ENCODE peak calls at places on chromosomes 3 and 15, in nine cellular contexts. R is retinal pigment epithelial cell; S is GM10248; Z is astrocyte of the spinal cord; C is GM23248; A is AG08396; B is HFFc6; Y is SW480; Q is CD8-positive, alpha-beta T cell. M is an unnamed sample.

GRCh38 chr15:83278191-83278590 is 6.3 kb downstream of the BNC1 start:
- DNase-seq in B (peak), S (no peak), Z (peak), Q (no peak), A (peak), R (no peak), Y (no peak), C (peak), M (peak)

GRCh38 chr3:81726735-81727134 is 34.7 kb downstream of the GBE1 start:
- DNase-seq in B (peak), Y (no peak), C (peak), Q (no peak), Z (peak), A (no peak), S (no peak), R (no peak), M (peak)

GRCh38 chr15:47870956-47871625 is 153.8 kb downstream of the SEMA6D start:
- DNase-seq in C (peak), Z (peak), Y (no peak), R (peak), S (no peak), A (peak), Q (no peak), B (peak), M (peak)

GRCh38 chr15:28130651-28131050 is 31.5 kb upstream of the OCA2 start:
- DNase-seq in A (no peak), C (no peak), R (no peak), B (no peak), Y (no peak), Q (no peak), Z (no peak), S (no peak), M (no peak)

GRCh38 chr3:126305427-126305826 is 51.8 kb downstream of the KLF15 start:
- DNase-seq in A (peak), Q (no peak), B (no peak), R (no peak), S (no peak), Y (no peak), C (peak), Z (no peak), M (no peak)

GRCh38 chr3:122258757-122259371 is 66.2 kb upstream of the CSTA start:
- DNase-seq in S (peak), Y (peak), C (peak), Z (peak), B (peak), R (peak), A (peak), Q (no peak), M (peak)

GRCh38 chr3:69948246-69948862 is 51.2 kb upstream of the SAMMSON start:
- DNase-seq in Q (no peak), S (peak), B (peak), Z (peak), R (no peak), Y (peak), A (peak), C (peak), M (peak)

GRCh38 chr3:151044706-151045105 is 40.8 kb upstream of the MED12L start:
- DNase-seq in Y (no peak), S (no peak), R (no peak), A (no peak), B (peak), Z (peak), C (peak), Q (no peak), M (peak)

GRCh38 chr3:4976109-4976508 is 3.1 kb upstream of the BHLHE40 start:
- DNase-seq in R (no peak), S (no peak), C (peak), Y (peak), Q (no peak), A (no peak), B (peak), Z (peak), M (peak)

GRCh38 chr3:162998205-162998604 is 1501.6 kb downstream of the OTOL1 start:
- DNase-seq in C (peak), R (no peak), B (no peak), S (no peak), A (no peak), Z (no peak), Q (no peak), Y (no peak), M (no peak)

GRCh38 chr3:51684971-51685751 is 14.1 kb downstream of the TEX264 start:
- DNase-seq in R (no peak), Y (no peak), Q (no peak), S (no peak), B (no peak), C (no peak), A (no peak), Z (no peak), M (no peak)

GRCh38 chr15:65833501-65834220 is 35.6 kb upstream of the RAB11A start:
- DNase-seq in S (no peak), R (no peak), A (no peak), B (no peak), C (no peak), Q (no peak), Y (no peak), Z (no peak), M (no peak)

GRCh38 chr3:171901615-171902312 is 58.6 kb downstream of the TMEM212 start:
- DNase-seq in Y (no peak), S (no peak), C (no peak), B (no peak), R (no peak), Z (no peak), A (peak), Q (no peak), M (peak)

GRCh38 chr3:74465652-74466415 is 148.6 kb downstream of the CNTN3 start:
- DNase-seq in C (peak), A (no peak), Q (no peak), Z (no peak), S (no peak), R (no peak), B (peak), Y (no peak), M (peak)

GRCh38 chr15:32909431-32909830 is 191.6 kb downstream of the GREM1 start:
- DNase-seq in C (peak), Q (no peak), S (no peak), B (peak), R (peak), Y (peak), A (no peak), Z (peak), M (peak)

GRCh38 chr3:52513281-52513680 is 18.1 kb downstream of the STAB1 start:
- DNase-seq in C (no peak), A (no peak), S (no peak), Y (no peak), Z (no peak), Q (no peak), R (no peak), B (no peak), M (no peak)

GRCh38 chr3:195873971-195874370 is 34.4 kb downstream of the TNK2 start:
- DNase-seq in R (no peak), Y (peak), S (no peak), B (no peak), C (peak), Z (peak), A (peak), Q (no peak), M (peak)

GRCh38 chr3:153348457-153349137 is 186.6 kb downstream of the RAP2B start:
- DNase-seq in R (no peak), A (no peak), C (peak), Y (peak), S (no peak), Z (peak), B (no peak), Q (no peak), M (peak)

GRCh38 chr3:20043398-20043797 is 3.2 kb downstream of the KAT2B start:
- DNase-seq in R (no peak), Y (no peak), Q (peak), C (peak), B (no peak), A (no peak), Z (no peak), S (peak), M (peak)

GRCh38 chr3:52820741-52821140 is 9.7 kb downstream of the ITIH4 start:
- DNase-seq in Q (no peak), Y (peak), B (no peak), Z (peak), C (peak), R (no peak), S (peak), A (peak), M (peak)